ENCODE peak calls at places on chromosomes 2 and 18, in four cellular contexts. O is NCI-H1105, L is NCI-H345, I is cardiac fibroblast. E is an unnamed sample.

GRCh38 chr2:203928849-203929248 is 7.7 kb upstream of the ICOS start:
- DNase-seq in O (no peak), L (no peak), I (peak), E (peak)

GRCh38 chr18:48621815-48622555 is 83.2 kb downstream of the CTIF start:
- DNase-seq in O (no peak), L (no peak), I (no peak), E (no peak)

GRCh38 chr2:238121511-238122286 is 16.8 kb upstream of the KLHL30 start:
- DNase-seq in O (no peak), L (no peak), I (no peak), E (no peak)

GRCh38 chr2:120703330-120703994 is 32.2 kb upstream of the GLI2 start:
- DNase-seq in O (no peak), L (no peak), I (peak), E (no peak)

GRCh38 chr18:44766461-44766860 is 85.8 kb downstream of the SETBP1 start:
- DNase-seq in O (no peak), L (no peak), I (no peak), E (no peak)

GRCh38 chr18:10329116-10329515 is 125.3 kb upstream of the APCDD1 start:
- DNase-seq in O (no peak), L (no peak), I (peak), E (no peak)

GRCh38 chr2:144332356-144333143 is 187.4 kb downstream of the ZEB2 start:
- DNase-seq in O (peak), L (peak), I (peak), E (peak)

GRCh38 chr2:199315299-199316179 is 142.2 kb downstream of the SATB2 start:
- DNase-seq in O (no peak), L (no peak), I (peak), E (no peak)

GRCh38 chr2:120593921-120594686 is 141.6 kb upstream of the GLI2 start:
- DNase-seq in O (no peak), L (no peak), I (no peak), E (no peak)

E was measured in SK-N-SH.